ENCODE peak calls at places on chromosomes 4 and X, in seven cellular contexts. One of them, this sample, is unnamed.

GRCh38 chr4:5958199-5958735 is 60.0 kb downstream of the C4orf50 start:
- DNase-seq in EL: no peak
- DNase-seq in activated CD4-positive, alpha-beta T cell treated with anti-CD3 and anti-CD28 coated beads, Interleukin-2, amount 10 ng/mL, durations not matched to agents 7 days and 5 days: no peak
- DNase-seq in stimulated activated CD8-positive, alpha-beta memory T cell treated with anti-CD3 and anti-CD28 coated beads, Interleukin-4, amount 100 ng/mL, for 24 hours: no peak
- DNase-seq in NCI-H446 treated with DMSO at 0.1 percent for 48 hours: no peak
- DNase-seq in tibial artery: no peak
- DNase-seq in AG08396: no peak
- DNase-seq in this sample: no peak

GRCh38 chr4:132396636-132397035 is 752.5 kb upstream of the PCDH10 start:
- DNase-seq in EL: peak
- DNase-seq in activated CD4-positive, alpha-beta T cell treated with anti-CD3 and anti-CD28 coated beads, Interleukin-2, amount 10 ng/mL, durations not matched to agents 7 days and 5 days: no peak
- DNase-seq in stimulated activated CD8-positive, alpha-beta memory T cell treated with anti-CD3 and anti-CD28 coated beads, Interleukin-4, amount 100 ng/mL, for 24 hours: no peak
- DNase-seq in NCI-H446 treated with DMSO at 0.1 percent for 48 hours: no peak
- DNase-seq in tibial artery: no peak
- DNase-seq in AG08396: no peak
- DNase-seq in this sample: no peak

GRCh38 chr4:27861381-27861787 is 1000.7 kb downstream of the STIM2 start:
- DNase-seq in EL: peak
- DNase-seq in activated CD4-positive, alpha-beta T cell treated with anti-CD3 and anti-CD28 coated beads, Interleukin-2, amount 10 ng/mL, durations not matched to agents 7 days and 5 days: no peak
- DNase-seq in stimulated activated CD8-positive, alpha-beta memory T cell treated with anti-CD3 and anti-CD28 coated beads, Interleukin-4, amount 100 ng/mL, for 24 hours: no peak
- DNase-seq in NCI-H446 treated with DMSO at 0.1 percent for 48 hours: peak
- DNase-seq in tibial artery: no peak
- DNase-seq in AG08396: peak
- DNase-seq in this sample: no peak

GRCh38 chrX:1686642-1687041 is 71.8 kb downstream of the ASMT start:
- DNase-seq in EL: peak
- DNase-seq in activated CD4-positive, alpha-beta T cell treated with anti-CD3 and anti-CD28 coated beads, Interleukin-2, amount 10 ng/mL, durations not matched to agents 7 days and 5 days: no peak
- DNase-seq in stimulated activated CD8-positive, alpha-beta memory T cell treated with anti-CD3 and anti-CD28 coated beads, Interleukin-4, amount 100 ng/mL, for 24 hours: no peak
- DNase-seq in NCI-H446 treated with DMSO at 0.1 percent for 48 hours: no peak
- DNase-seq in tibial artery: no peak
- DNase-seq in AG08396: peak
- DNase-seq in this sample: no peak

GRCh38 chrX:106404512-106404911 is 207.3 kb upstream of the RADX start:
- DNase-seq in EL: no peak
- DNase-seq in activated CD4-positive, alpha-beta T cell treated with anti-CD3 and anti-CD28 coated beads, Interleukin-2, amount 10 ng/mL, durations not matched to agents 7 days and 5 days: no peak
- DNase-seq in stimulated activated CD8-positive, alpha-beta memory T cell treated with anti-CD3 and anti-CD28 coated beads, Interleukin-4, amount 100 ng/mL, for 24 hours: no peak
- DNase-seq in NCI-H446 treated with DMSO at 0.1 percent for 48 hours: no peak
- DNase-seq in tibial artery: no peak
- DNase-seq in AG08396: no peak
- DNase-seq in this sample: no peak

GRCh38 chr4:127985989-127986388 is 20.8 kb downstream of the ABHD18 start:
- DNase-seq in EL: no peak
- DNase-seq in activated CD4-positive, alpha-beta T cell treated with anti-CD3 and anti-CD28 coated beads, Interleukin-2, amount 10 ng/mL, durations not matched to agents 7 days and 5 days: no peak
- DNase-seq in stimulated activated CD8-positive, alpha-beta memory T cell treated with anti-CD3 and anti-CD28 coated beads, Interleukin-4, amount 100 ng/mL, for 24 hours: no peak
- DNase-seq in NCI-H446 treated with DMSO at 0.1 percent for 48 hours: no peak
- DNase-seq in tibial artery: no peak
- DNase-seq in AG08396: no peak
- DNase-seq in this sample: peak

GRCh38 chr4:76160355-76160754 is 12.2 kb upstream of the NUP54 start:
- DNase-seq in EL: no peak
- DNase-seq in activated CD4-positive, alpha-beta T cell treated with anti-CD3 and anti-CD28 coated beads, Interleukin-2, amount 10 ng/mL, durations not matched to agents 7 days and 5 days: no peak
- DNase-seq in stimulated activated CD8-positive, alpha-beta memory T cell treated with anti-CD3 and anti-CD28 coated beads, Interleukin-4, amount 100 ng/mL, for 24 hours: no peak
- DNase-seq in NCI-H446 treated with DMSO at 0.1 percent for 48 hours: no peak
- DNase-seq in tibial artery: no peak
- DNase-seq in AG08396: no peak
- DNase-seq in this sample: no peak

GRCh38 chr4:1711055-1711905 is 839 bp downstream of the SLBP start:
- DNase-seq in EL: peak
- DNase-seq in activated CD4-positive, alpha-beta T cell treated with anti-CD3 and anti-CD28 coated beads, Interleukin-2, amount 10 ng/mL, durations not matched to agents 7 days and 5 days: peak
- DNase-seq in stimulated activated CD8-positive, alpha-beta memory T cell treated with anti-CD3 and anti-CD28 coated beads, Interleukin-4, amount 100 ng/mL, for 24 hours: no peak
- DNase-seq in NCI-H446 treated with DMSO at 0.1 percent for 48 hours: no peak
- DNase-seq in tibial artery: peak
- DNase-seq in AG08396: peak
- DNase-seq in this sample: no peak

GRCh38 chr4:102627831-102628523 is 126.8 kb downstream of the NFKB1 start:
- DNase-seq in EL: peak
- DNase-seq in activated CD4-positive, alpha-beta T cell treated with anti-CD3 and anti-CD28 coated beads, Interleukin-2, amount 10 ng/mL, durations not matched to agents 7 days and 5 days: no peak
- DNase-seq in stimulated activated CD8-positive, alpha-beta memory T cell treated with anti-CD3 and anti-CD28 coated beads, Interleukin-4, amount 100 ng/mL, for 24 hours: no peak
- DNase-seq in NCI-H446 treated with DMSO at 0.1 percent for 48 hours: no peak
- DNase-seq in tibial artery: no peak
- DNase-seq in AG08396: peak
- DNase-seq in this sample: no peak

GRCh38 chr4:7614350-7614949 is 179.7 kb upstream of the PSAPL1 start:
- DNase-seq in EL: no peak
- DNase-seq in activated CD4-positive, alpha-beta T cell treated with anti-CD3 and anti-CD28 coated beads, Interleukin-2, amount 10 ng/mL, durations not matched to agents 7 days and 5 days: no peak
- DNase-seq in stimulated activated CD8-positive, alpha-beta memory T cell treated with anti-CD3 and anti-CD28 coated beads, Interleukin-4, amount 100 ng/mL, for 24 hours: no peak
- DNase-seq in NCI-H446 treated with DMSO at 0.1 percent for 48 hours: no peak
- DNase-seq in tibial artery: no peak
- DNase-seq in AG08396: no peak
- DNase-seq in this sample: no peak

This sample was measured in K562.